ENCODE peak calls at places on chromosomes 12 and 14, in eight cellular contexts. D is stomach; Y is A549; A is H1; E is neural progenitor cell; X is CD8-positive, alpha-beta T cell; I is Panc1; N is PC-3. B is an unnamed sample. For H3K9me3, the result is how much of the 10 kb centered on the place peaks cover.

GRCh38 chr12:111444314-111444705 is 38.6 kb downstream of the SH2B3 start:
- DNase-seq in E (no peak), X (no peak), I (no peak), Y (no peak), D (peak), A (no peak), N (no peak), B (no peak)

GRCh38 chr12:65093571-65093970 is 27.5 kb downstream of the WIF1 start:
- DNase-seq in E (no peak), I (no peak), N (no peak), D (no peak), X (no peak), A (no peak), Y (no peak), B (no peak)

GRCh38 chr14:68282479-68283377 is 463.1 kb downstream of the RAD51B start:
- DNase-seq in X (peak), Y (no peak), A (no peak), I (no peak), N (no peak), D (no peak), E (no peak), B (peak)

GRCh38 chr12:53005215-53005985 is 856 bp upstream of the EIF4B start:
- DNase-seq in I (no peak), D (no peak), A (no peak), E (peak), X (no peak), N (no peak), Y (no peak), B (peak)

GRCh38 chr12:53380797-53381738 is 1.1 kb downstream of the SP1 start:
- DNase-seq in X (no peak), A (no peak), I (no peak), Y (no peak), D (no peak), N (peak), E (peak), B (peak)

GRCh38 chr14:62081956-62082355 is 319.7 kb downstream of the SNAPC1 start:
- DNase-seq in N (no peak), D (no peak), I (no peak), Y (no peak), A (no peak), X (no peak), E (no peak), B (no peak)

GRCh38 chr12:15580431-15580830 is 208.8 kb downstream of the EPS8 start:
- DNase-seq in E (no peak), A (no peak), I (no peak), Y (no peak), X (peak), N (no peak), D (no peak), B (no peak)

GRCh38 chr12:100794441-100795192 is at the start of gene ANO4:
- DNase-seq in E (peak), D (no peak), A (no peak), I (no peak), X (no peak), Y (no peak), N (no peak), B (no peak)

GRCh38 chr14:70653662-70654061 is 11.9 kb downstream of the TTC9 start:
- DNase-seq in I (no peak), A (no peak), N (no peak), X (no peak), Y (no peak), E (no peak), D (no peak), B (no peak)

GRCh38 chr14:99479903-99480855 is 480 bp downstream of the SETD3 start:
- DNase-seq in E (peak), Y (peak), N (peak), X (peak), A (no peak), D (peak), I (no peak), B (peak)

GRCh38 chr14:23864252-23864651 is 89.3 kb upstream of the DHRS4 start:
- DNase-seq in E (no peak), X (no peak), Y (no peak), N (no peak), I (no peak), A (no peak), D (no peak), B (no peak)

GRCh38 chr14:52153939-52154338 is 85.1 kb upstream of the NID2 start:
- DNase-seq in N (no peak), A (no peak), I (no peak), X (no peak), E (no peak), D (no peak), Y (no peak), B (no peak)

GRCh38 chr12:27424631-27425230 is 21.8 kb upstream of the SMCO2 start:
- DNase-seq in X (no peak), A (no peak), I (peak), N (peak), D (no peak), E (peak), Y (peak), B (no peak)

GRCh38 chr12:96513166-96513565 is 23.8 kb downstream of the CFAP54 start:
- DNase-seq in I (no peak), D (no peak), Y (no peak), X (no peak), A (no peak), E (no peak), N (no peak), B (no peak)

GRCh38 chr14:100282083-100282350 is 24.2 kb downstream of the SLC25A29 start:
- DNase-seq in N (no peak), X (no peak), I (no peak), Y (no peak), A (no peak), D (no peak), E (no peak), B (no peak)

GRCh38 chr12:89648211-89648930 is 60.3 kb downstream of the ATP2B1 start:
- DNase-seq in N (no peak), I (no peak), E (peak), A (peak), X (no peak), D (no peak), Y (no peak), B (no peak)

GRCh38 chr14:84453541-84453940 is 1076.4 kb upstream of the FLRT2 start:
- DNase-seq in I (no peak), N (no peak), X (no peak), E (no peak), A (no peak), D (no peak), Y (no peak), B (no peak)

GRCh38 chr12:8841778-8842177 is 19.4 kb downstream of the A2ML1 start:
- DNase-seq in A (no peak), Y (no peak), N (no peak), X (no peak), D (no peak), E (no peak), I (no peak), B (no peak)

GRCh38 chr12:107404981-107405380 is 280.6 kb upstream of the PWP1 start:
- DNase-seq in I (no peak), A (no peak), E (peak), D (no peak), Y (peak), X (no peak), N (peak), B (peak)

GRCh38 chr12:6832125-6832524 is 3.9 kb downstream of the P3H3 start:
- DNase-seq in E (no peak), X (no peak), Y (no peak), A (no peak), D (no peak), N (no peak), I (no peak), B (no peak)

GRCh38 chr12:601976-602699 is 61.1 kb downstream of the NINJ2 start:
- DNase-seq in I (no peak), A (no peak), Y (no peak), N (no peak), D (no peak), X (no peak), E (no peak), B (no peak)

GRCh38 chr12:127548123-127548553 is 718.8 kb upstream of the TMEM132C start:
- DNase-seq in A (no peak), I (peak), X (no peak), N (peak), Y (no peak), E (no peak), D (no peak), B (no peak)

GRCh38 chr12:104276192-104277131 is 27.1 kb upstream of the EID3 start:
- DNase-seq in A (no peak), I (no peak), E (no peak), D (no peak), X (no peak), Y (no peak), N (peak), B (no peak)

GRCh38 chr12:58269476-58269875 is 328.1 kb downstream of the ATP23 start:
- DNase-seq in I (no peak), D (no peak), A (no peak), Y (no peak), X (no peak), N (no peak), E (no peak), B (no peak)

GRCh38 chr12:53670308-53670707 is 5.6 kb downstream of the ATP5MC2 start:
- DNase-seq in A (no peak), Y (no peak), D (no peak), E (no peak), N (no peak), I (no peak), X (no peak), B (no peak)

GRCh38 chr14:61588419-61588901 is 106.9 kb upstream of the HIF1A start:
- DNase-seq in E (no peak), N (no peak), A (no peak), D (peak), I (no peak), X (no peak), Y (no peak), B (no peak)

GRCh38 chr12:25958254-25959068 is at the start of gene RASSF8:
- DNase-seq in Y (peak), N (peak), A (no peak), E (peak), I (no peak), D (peak), X (no peak), B (peak)

GRCh38 chr14:50260511-50260910 is 29.1 kb upstream of the SOS2 start:
- DNase-seq in E (peak), A (no peak), D (no peak), N (peak), Y (no peak), I (no peak), X (no peak), B (no peak)
- TF ChIP-seq CTCF in E (peak), A (peak), D (no peak), N (peak), Y (peak), I (peak), X (peak), B (no peak)

GRCh38 chr12:60209521-60209920 is 613.7 kb downstream of the SLC16A7 start:
- DNase-seq in Y (no peak), D (no peak), E (no peak), X (no peak), I (no peak), A (no peak), N (peak), B (no peak)
- H3K4me3 ChIP-seq in Y (peak), D (no peak), E (no peak), X (no peak), I (no peak), A (no peak), N (peak), B (no peak)

GRCh38 chr12:132571598-132571997 is 38.8 kb downstream of the LRCOL1 start:
- DNase-seq in I (no peak), E (no peak), A (no peak), Y (no peak), D (no peak), N (peak), X (no peak), B (no peak)
- H3K9me3 ChIP-seq in I (under half), E (under half), A (under half), Y (under half), D (under half), N (under half), X (under half), B (under half)

GRCh38 chr14:50616275-50616674 is 51.8 kb downstream of the SAV1 start:
- DNase-seq in N (no peak), Y (no peak), A (no peak), I (no peak), E (no peak), X (no peak), D (no peak), B (no peak)

GRCh38 chr14:50620341-50620740 is 47.8 kb downstream of the SAV1 start:
- DNase-seq in A (no peak), D (no peak), N (peak), X (no peak), E (no peak), Y (no peak), I (no peak), B (no peak)

GRCh38 chr14:50615566-50615965 is 52.5 kb downstream of the SAV1 start:
- DNase-seq in D (no peak), A (no peak), Y (no peak), E (no peak), X (no peak), N (no peak), I (no peak), B (no peak)

GRCh38 chr14:50622978-50623377 is 45.1 kb downstream of the SAV1 start:
- DNase-seq in N (no peak), E (no peak), A (no peak), X (no peak), I (no peak), D (no peak), Y (no peak), B (no peak)

GRCh38 chr14:50619569-50620141 is 48.5 kb downstream of the SAV1 start:
- DNase-seq in E (peak), A (no peak), N (peak), X (no peak), D (no peak), Y (peak), I (peak), B (no peak)
- TF ChIP-seq CTCF in E (peak), A (peak), N (peak), X (no peak), D (peak), Y (peak), I (peak), B (peak)

GRCh38 chr14:103279129-103280025 is 54.7 kb upstream of the EIF5 start:
- DNase-seq in X (no peak), D (no peak), A (no peak), Y (no peak), E (peak), I (no peak), N (no peak), B (no peak)
- H3K4me3 ChIP-seq in X (no peak), D (peak), A (peak), Y (no peak), E (peak), I (peak), N (no peak), B (no peak)

GRCh38 chr12:94362653-94363052 is 97.0 kb downstream of the CEP83 start:
- DNase-seq in N (no peak), A (no peak), Y (no peak), X (no peak), E (no peak), D (no peak), I (no peak), B (no peak)
- H3K9me3 ChIP-seq in N (under half), A (under half), Y (under half), X (under half), E (under half), D (under half), I (under half), B (under half)